ENCODE peak calls at places on chromosomes 12 and 14, in ten cellular contexts. D, T, A, M, C, Y, V, E, X and O are unnamed samples.

GRCh38 chr12:49776413-49776812 is 35.1 kb downstream of the TMBIM6 start:
- DNase-seq in X (peak; percentile 89), D (no peak), V (peak; percentile 39), E (peak; percentile 79), T (peak; percentile 62), Y (peak; percentile 80), A (peak; percentile 86), C (peak; percentile 62), M (peak; percentile 26), O (peak; percentile 78)

GRCh38 chr12:537772-538171 is 78.0 kb downstream of the B4GALNT3 start:
- DNase-seq in T (peak; percentile 76), D (no peak), Y (no peak), X (no peak), C (no peak), V (no peak), E (no peak), M (no peak), A (peak; percentile 88), O (peak; percentile 67)

GRCh38 chr14:20118795-20119194 is 8.3 kb downstream of the OR4K17 start:
- DNase-seq in T (no peak), Y (no peak), X (no peak), D (no peak), C (no peak), V (no peak), M (no peak), E (no peak), A (no peak), O (no peak)

GRCh38 chr12:106498056-106498455 is 84.7 kb upstream of the RFX4 start:
- DNase-seq in A (no peak), D (no peak), C (no peak), T (no peak), X (no peak), M (no peak), E (no peak), Y (peak; percentile 5), V (peak; percentile 4), O (no peak)

GRCh38 chr14:87014854-87015253 is 978.1 kb downstream of the GALC start:
- DNase-seq in Y (no peak), M (no peak), T (no peak), A (no peak), E (no peak), V (no peak), D (no peak), C (no peak), X (no peak), O (no peak)

GRCh38 chr12:109485201-109485600 is 7.8 kb downstream of the UBE3B start:
- DNase-seq in A (no peak), Y (no peak), C (no peak), M (no peak), D (no peak), X (no peak), E (no peak), V (no peak), T (no peak), O (no peak)

GRCh38 chr14:95480109-95480886 is 36.2 kb downstream of the SYNE3 start:
- DNase-seq in M (no peak), Y (peak; percentile 89), X (peak; percentile 93), D (no peak), E (peak; percentile 55), T (no peak), A (peak; percentile 29), V (no peak), C (peak; percentile 88), O (no peak)

GRCh38 chr14:78251308-78251707 is 81.1 kb downstream of the NRXN3 start:
- DNase-seq in T (no peak), D (no peak), V (no peak), Y (no peak), X (no peak), E (no peak), M (no peak), A (no peak), C (no peak), O (no peak)

GRCh38 chr14:90140956-90141316 is 79.1 kb downstream of the KCNK13 start:
- DNase-seq in E (peak; percentile 72), A (no peak), D (no peak), M (no peak), T (no peak), C (no peak), Y (no peak), V (peak; percentile 13), X (no peak), O (no peak)

GRCh38 chr12:89589753-89590152 is 63.9 kb upstream of the POC1B start:
- DNase-seq in V (no peak), X (no peak), Y (no peak), M (no peak), C (no peak), D (no peak), E (no peak), A (no peak), T (no peak), O (no peak)

GRCh38 chr14:36217732-36218131 is 41.2 kb upstream of the PTCSC3 start:
- DNase-seq in E (no peak), Y (no peak), D (no peak), A (peak; percentile 51), M (no peak), C (no peak), V (no peak), T (no peak), X (no peak), O (no peak)

GRCh38 chr14:63203618-63204406 is 431 bp upstream of the RHOJ start:
- DNase-seq in M (no peak), T (peak; percentile 97), Y (peak; percentile 57), E (peak; percentile 95), X (peak; percentile 84), V (peak; percentile 91), C (peak; percentile 96), D (no peak), A (no peak), O (peak; percentile 29)

GRCh38 chr12:3810016-3810370 is 57.1 kb upstream of the CRACR2A start:
- DNase-seq in T (no peak), Y (no peak), D (no peak), E (no peak), V (no peak), C (no peak), A (no peak), M (no peak), X (no peak), O (no peak)

GRCh38 chr12:103529306-103529705 is 33.5 kb upstream of the C12orf42 start:
- DNase-seq in Y (no peak), V (no peak), E (no peak), D (no peak), M (no peak), X (no peak), C (no peak), A (no peak), T (peak; percentile 52), O (no peak)

GRCh38 chr12:28172434-28173030 is 17.7 kb upstream of the CCDC91 start:
- DNase-seq in D (no peak), V (peak; percentile 28), E (peak; percentile 61), A (peak; percentile 68), Y (peak; percentile 11), M (no peak), X (no peak), T (peak; percentile 57), C (peak; percentile 61), O (peak; percentile 71)

GRCh38 chr12:34389378-34390170 is 367.3 kb downstream of the ALG10 start:
- DNase-seq in E (no peak), C (no peak), D (no peak), X (peak; percentile 58), A (no peak), Y (no peak), T (no peak), V (no peak), M (no peak), O (no peak)

GRCh38 chr12:104768033-104768432 is 190.1 kb downstream of the SLC41A2 start:
- DNase-seq in V (no peak), M (no peak), E (no peak), Y (no peak), A (no peak), X (no peak), T (no peak), D (no peak), C (no peak), O (no peak)

GRCh38 chr12:62986844-62987243 is 51.9 kb upstream of the PPM1H start:
- DNase-seq in A (no peak), C (no peak), D (no peak), M (no peak), X (no peak), T (no peak), E (no peak), Y (no peak), V (no peak), O (no peak)

GRCh38 chr14:41457393-41457792 is 149.3 kb upstream of the LRFN5 start:
- DNase-seq in E (no peak), C (no peak), M (no peak), V (no peak), D (no peak), T (no peak), Y (no peak), X (no peak), A (no peak), O (no peak)